ENCODE peak calls at places on chromosomes 16 and 17, in nine cellular contexts. K is A549; C is fibroblast of lung; V is CD8-positive, alpha-beta memory T cell; O is H9; H is lower lobe of right lung; Q is transverse colon; Y is psoas muscle; F is tibial artery. G is an unnamed sample.

GRCh38 chr16:58152246-58152868 is 23.2 kb upstream of the CFAP20 start:
- DNase-seq in H (no peak), F (no peak), C (no peak), Q (no peak), V (no peak), Y (no peak), K (no peak), O (no peak), G (no peak)

GRCh38 chr17:40542562-40543411 is 22.5 kb downstream of the CCR7 start:
- DNase-seq in Q (peak; percentile 73), C (peak; percentile 100), F (peak; percentile 93), V (no peak), K (peak; percentile 99), H (no peak), O (peak; percentile 24), Y (peak; percentile 89), G (no peak)

GRCh38 chr17:18963126-18964017 is 11.4 kb downstream of the SLC5A10 start:
- DNase-seq in H (no peak), K (no peak), Q (peak; percentile 52), O (no peak), V (no peak), Y (peak; percentile 35), F (no peak), C (no peak), G (no peak)

GRCh38 chr17:32161506-32162365 is 19.4 kb downstream of the RHOT1 start:
- DNase-seq in O (no peak), Q (peak; percentile 13), H (no peak), C (peak; percentile 91), Y (no peak), F (no peak), K (no peak), V (no peak), G (no peak)

GRCh38 chr16:53357208-53357586 is 77.1 kb upstream of the RBL2 start:
- DNase-seq in C (no peak), O (no peak), Q (no peak), H (no peak), Y (no peak), F (no peak), V (no peak), K (no peak), G (no peak)

GRCh38 chr16:19666451-19666850 is 51.6 kb downstream of the KNOP1 start:
- DNase-seq in K (no peak), Y (no peak), C (no peak), O (no peak), F (no peak), H (no peak), Q (no peak), V (no peak), G (no peak)

GRCh38 chr17:7548585-7549400 is at the start of gene TNFSF12:
- DNase-seq in H (peak; percentile 84), K (no peak), F (peak; percentile 70), Q (peak; percentile 72), O (peak; percentile 68), Y (peak; percentile 83), C (peak; percentile 25), V (peak; percentile 43), G (peak; percentile 56)

GRCh38 chr16:14513389-14514107 is 116.5 kb downstream of the PARN start:
- DNase-seq in Y (no peak), O (no peak), V (no peak), F (no peak), K (no peak), C (no peak), Q (no peak), H (no peak), G (no peak)

GRCh38 chr16:12612598-12613101 is 191.0 kb downstream of the CPPED1 start:
- DNase-seq in K (peak; percentile 70), F (no peak), H (no peak), Y (no peak), Q (peak; percentile 12), O (no peak), V (no peak), C (no peak), G (no peak)

GRCh38 chr16:50494501-50495491 is 53.4 kb upstream of the NKD1 start:
- DNase-seq in F (no peak), H (no peak), K (no peak), O (no peak), Y (no peak), V (no peak), C (no peak), Q (no peak), G (no peak)

GRCh38 chr16:23206986-23207385 is 24.4 kb downstream of the SCNN1G start:
- DNase-seq in C (no peak), O (no peak), V (no peak), F (no peak), H (no peak), Q (no peak), Y (no peak), K (no peak), G (no peak)

GRCh38 chr16:47395733-47396503 is 64.9 kb downstream of the ITFG1 start:
- DNase-seq in C (no peak), O (no peak), V (no peak), H (no peak), K (no peak), F (no peak), Q (no peak), Y (no peak), G (no peak)

DNA sequence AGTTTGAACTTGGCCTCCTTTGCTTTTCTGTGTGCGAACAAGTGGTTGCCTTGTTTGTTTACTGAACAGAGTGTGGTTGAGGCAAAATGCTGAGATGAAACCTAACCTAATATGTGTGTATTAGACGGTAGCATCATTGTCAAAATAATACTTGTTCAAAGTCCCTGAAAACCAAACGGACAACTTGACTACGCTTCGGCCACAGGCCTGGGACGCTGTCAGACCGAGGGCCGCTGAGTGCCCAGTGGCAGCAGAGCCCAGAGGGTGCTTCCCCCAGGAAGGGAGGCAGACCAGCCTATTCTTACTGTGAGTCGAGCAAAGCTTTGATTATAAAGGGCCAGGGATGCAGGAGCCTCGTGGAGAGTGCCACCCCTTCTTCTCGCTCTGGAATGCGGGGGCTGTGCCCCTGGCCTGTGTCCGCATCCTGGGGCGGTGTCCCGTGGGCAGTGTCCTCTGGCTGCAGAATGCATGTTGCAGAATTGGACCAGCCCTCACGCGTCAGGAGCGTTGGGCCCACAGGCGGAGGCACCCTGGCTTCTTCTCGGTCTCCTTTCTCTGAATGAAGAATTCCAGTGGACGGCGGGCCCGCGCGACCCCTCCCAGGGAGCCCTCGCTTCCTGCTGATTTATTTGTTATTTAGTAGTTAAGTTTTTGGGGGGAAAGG is 5.2 kb downstream of the ACSF3 start:
- DNase-seq in Q (no peak), F (no peak), K (no peak), V (no peak), C (no peak), H (no peak), Y (no peak), O (no peak), G (no peak)
- H3K27ac ChIP-seq in Q (peak overlapping the region; percentile 73), F (no peak overlapping the region), K (no peak overlapping the region), V (no peak overlapping the region), C (no peak overlapping the region), H (no peak overlapping the region), Y (no peak overlapping the region), O (no peak overlapping the region), G (peak overlapping the region; percentile 76)

GRCh38 chr16:69201291-69201690 is 14.3 kb downstream of the SNTB2 start:
- DNase-seq in C (no peak), F (no peak), K (no peak), Q (no peak), H (no peak), V (no peak), O (no peak), Y (no peak), G (no peak)
- H3K27ac ChIP-seq in C (no peak overlapping the region), F (no peak overlapping the region), K (no peak overlapping the region), Q (peak overlapping the region; percentile 15), H (no peak overlapping the region), V (no peak overlapping the region), O (no peak overlapping the region), Y (no peak overlapping the region), G (no peak overlapping the region)

DNA sequence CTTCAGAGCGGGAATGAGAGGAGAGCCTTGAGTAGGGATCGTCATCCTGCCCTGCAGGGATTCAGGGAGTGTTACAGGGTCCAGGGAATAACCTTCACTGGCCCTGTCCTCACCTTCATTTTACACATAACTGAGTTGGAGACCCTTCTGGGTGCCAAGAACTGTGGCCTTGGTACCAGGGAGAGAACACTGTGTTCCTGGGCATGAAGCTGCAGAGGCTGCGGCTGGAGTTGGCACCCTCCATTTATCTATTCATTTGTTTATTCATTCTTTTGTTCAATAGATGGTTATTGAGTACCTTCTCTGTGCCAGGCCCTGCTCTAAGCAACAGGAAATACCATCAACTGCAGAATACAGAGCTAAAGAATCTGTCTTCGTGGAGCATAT is 6.7 kb downstream of the ABCC3 start:
- DNase-seq in Q (no peak), F (no peak), Y (no peak), C (no peak), V (no peak), K (no peak), O (no peak), H (no peak), G (no peak)
- H3K27ac ChIP-seq in Q (no peak overlapping the region), F (no peak overlapping the region), Y (no peak overlapping the region), C (no peak overlapping the region), V (no peak overlapping the region), K (peak overlapping the region; percentile 100), O (no peak overlapping the region), H (no peak overlapping the region), G (no peak overlapping the region)

DNA sequence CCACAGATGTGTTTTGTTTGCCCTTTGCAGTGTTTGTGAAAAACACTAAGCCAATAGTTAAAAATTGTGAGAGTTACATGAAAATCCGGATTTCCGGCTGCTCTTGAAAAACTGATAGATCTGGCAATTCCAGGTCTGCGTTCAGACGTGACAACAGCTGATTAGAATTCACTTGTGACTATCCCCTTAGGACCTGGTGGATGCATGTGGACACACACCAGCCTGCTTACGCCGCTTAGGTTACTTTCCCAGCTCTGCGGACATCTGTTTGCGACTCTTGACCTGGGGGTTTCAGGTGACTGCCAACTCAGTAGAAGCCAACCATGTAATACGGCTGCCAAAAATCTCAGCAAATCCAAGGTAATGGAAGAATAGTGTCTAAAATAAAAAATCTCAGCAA is 24.3 kb downstream of the VPS53 start:
- DNase-seq in Y (no peak), V (no peak), H (no peak), C (no peak), F (no peak), O (no peak), K (no peak), Q (no peak), G (no peak)
- H3K27ac ChIP-seq in Y (no peak overlapping the region), V (no peak overlapping the region), H (no peak overlapping the region), C (no peak overlapping the region), F (no peak overlapping the region), O (no peak overlapping the region), K (no peak overlapping the region), Q (no peak overlapping the region), G (no peak overlapping the region)